ENCODE peak calls at places on chromosomes 12 and 14, in six cellular contexts. I is mesothelial cell of epicardium, C is A549, N is fibroblast of villous mesenchyme, Z is fibroblast of mammary gland, K is suprapubic skin. B is an unnamed sample.

GRCh38 chr12:18151036-18151435 is 61.0 kb upstream of the RERGL start:
- DNase-seq in K (no peak), C (no peak), Z (no peak), N (no peak), I (no peak), B (no peak)

GRCh38 chr14:47976139-47976538 is 300.7 kb upstream of the MDGA2 start:
- DNase-seq in C (no peak), K (no peak), Z (no peak), N (no peak), I (no peak), B (no peak)

GRCh38 chr14:75069811-75070145 is 337 bp downstream of the ZC2HC1C start:
- DNase-seq in C (no peak), K (no peak), N (no peak), I (no peak), Z (no peak), B (no peak)

GRCh38 chr12:92210062-92210461 is 64.4 kb upstream of the BTG1 start:
- DNase-seq in Z (no peak), N (no peak), I (no peak), C (no peak), K (no peak), B (no peak)

GRCh38 chr12:117468016-117468415 is 106.6 kb upstream of the NOS1 start:
- DNase-seq in C (no peak), I (no peak), N (no peak), Z (no peak), K (no peak), B (no peak)

GRCh38 chr14:60777856-60778578 is 43.5 kb downstream of the MNAT1 start:
- DNase-seq in C (no peak), Z (peak), I (no peak), N (peak), K (no peak), B (no peak)

GRCh38 chr14:58662759-58663158 is 25.0 kb downstream of the DACT1 start:
- DNase-seq in C (no peak), N (no peak), Z (no peak), K (no peak), I (no peak), B (no peak)

GRCh38 chr14:85122690-85123089 is 407.3 kb upstream of the FLRT2 start:
- DNase-seq in N (peak), C (no peak), K (no peak), I (no peak), Z (peak), B (no peak)

GRCh38 chr14:42214981-42215491 is 608.4 kb downstream of the LRFN5 start:
- DNase-seq in C (no peak), Z (peak), K (no peak), N (peak), I (no peak), B (no peak)

GRCh38 chr14:54186821-54187365 is 209.9 kb upstream of the CDKN3 start:
- DNase-seq in C (no peak), K (no peak), N (no peak), Z (no peak), I (no peak), B (peak)

GRCh38 chr14:103108749-103109207 is 14.3 kb downstream of the EXOC3L4 start:
- DNase-seq in Z (peak), I (no peak), C (no peak), K (no peak), N (peak), B (no peak)

GRCh38 chr12:6716874-6717437 is 6.9 kb upstream of the COPS7A start:
- DNase-seq in K (no peak), C (no peak), I (no peak), N (no peak), Z (no peak), B (no peak)

GRCh38 chr14:60344751-60345150 is 95.7 kb downstream of the PPM1A start:
- DNase-seq in I (no peak), Z (no peak), C (no peak), K (no peak), N (no peak), B (no peak)

GRCh38 chr12:15788266-15789214 is 648 bp downstream of the EPS8 start:
- DNase-seq in K (no peak), Z (peak), I (peak), N (peak), C (peak), B (peak)

GRCh38 chr14:24978862-24979724 is 70.9 kb downstream of the STXBP6 start:
- DNase-seq in K (no peak), N (peak), C (no peak), Z (no peak), I (no peak), B (no peak)

GRCh38 chr12:111076611-111077451 is 156.5 kb upstream of the MYL2 start:
- DNase-seq in Z (no peak), C (no peak), K (no peak), I (no peak), N (no peak), B (peak)

GRCh38 chr12:117750657-117751056 is 218.1 kb downstream of the KSR2 start:
- DNase-seq in N (no peak), I (no peak), Z (no peak), K (no peak), C (no peak), B (no peak)

GRCh38 chr14:64971890-64972785 is at the start of gene RAB15:
- DNase-seq in C (peak), I (peak), Z (peak), N (peak), K (no peak), B (peak)

GRCh38 chr14:64971452-64971889 is 665 bp downstream of the RAB15 start:
- DNase-seq in Z (no peak), K (no peak), I (no peak), N (no peak), C (no peak), B (no peak)

GRCh38 chr14:64973026-64973442 is 898 bp upstream of the RAB15 start:
- DNase-seq in Z (no peak), K (peak), C (no peak), N (no peak), I (no peak), B (no peak)

GRCh38 chr14:64974563-64974962 is 2.4 kb upstream of the RAB15 start:
- DNase-seq in Z (no peak), K (peak), C (no peak), I (no peak), N (no peak), B (no peak)

DNA sequence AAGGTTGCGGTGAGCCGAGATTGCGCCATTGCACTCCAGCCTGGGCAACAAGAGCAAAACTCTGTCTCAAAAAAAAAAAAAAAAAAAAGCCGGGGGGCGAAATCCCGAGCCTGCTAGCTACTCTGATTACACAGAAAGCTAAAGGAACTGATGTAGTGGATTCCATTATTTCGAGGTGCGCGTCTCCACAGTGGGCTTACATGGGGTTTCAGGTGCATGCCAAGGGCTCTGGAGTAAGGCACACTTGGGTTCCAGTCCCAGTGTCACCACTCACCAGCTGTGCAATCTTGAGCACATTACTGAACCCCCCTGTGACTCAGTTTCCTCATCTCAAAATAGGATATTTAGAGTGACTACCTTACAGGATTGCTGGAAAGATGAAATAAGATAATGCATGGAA is 1.7 kb upstream of the RAB15 start:
- DNase-seq in N (no peak), Z (no peak), C (no peak), K (peak), I (no peak), B (no peak)
- TF ChIP-seq CTCF in N (no peak), Z (no peak), C (no peak), K (no peak), I (no peak), B (no peak)

GRCh38 chr14:97021001-97021400 is 223.8 kb downstream of the VRK1 start:
- DNase-seq in I (no peak), Z (no peak), C (no peak), N (no peak), K (no peak), B (no peak)

GRCh38 chr14:97024300-97024699 is 227.1 kb downstream of the VRK1 start:
- DNase-seq in C (no peak), I (no peak), K (no peak), N (no peak), Z (no peak), B (no peak)

GRCh38 chr14:97025722-97026121 is 228.5 kb downstream of the VRK1 start:
- DNase-seq in Z (no peak), C (no peak), N (no peak), I (no peak), K (no peak), B (no peak)

GRCh38 chr14:97021571-97022171 is 224.5 kb downstream of the VRK1 start:
- DNase-seq in N (no peak), I (no peak), K (no peak), Z (no peak), C (peak), B (no peak)

GRCh38 chr14:97022741-97023140 is 225.6 kb downstream of the VRK1 start:
- DNase-seq in I (no peak), C (no peak), K (no peak), N (no peak), Z (no peak), B (no peak)
- TF ChIP-seq CTCF in I (no peak), C (no peak), K (no peak), N (no peak), Z (no peak), B (no peak)

GRCh38 chr14:79587194-79587593 is 624.1 kb downstream of the DIO2 start:
- DNase-seq in C (no peak), K (no peak), N (no peak), Z (peak), I (no peak), B (no peak)
- TF ChIP-seq CTCF in C (no peak), K (no peak), N (no peak), Z (no peak), I (no peak), B (no peak)

GRCh38 chr14:87368751-87369150 is 624.2 kb downstream of the GALC start:
- DNase-seq in C (no peak), I (no peak), Z (no peak), N (no peak), K (no peak), B (no peak)
- TF ChIP-seq CTCF in C (no peak), I (no peak), Z (no peak), N (no peak), K (no peak), B (no peak)

GRCh38 chr12:107134558-107134957 is 41.2 kb upstream of the CRY1 start:
- DNase-seq in N (no peak), K (no peak), C (peak), I (no peak), Z (peak), B (no peak)
- TF ChIP-seq CTCF in N (peak), K (no peak), C (no peak), I (peak), Z (peak), B (no peak)

DNA sequence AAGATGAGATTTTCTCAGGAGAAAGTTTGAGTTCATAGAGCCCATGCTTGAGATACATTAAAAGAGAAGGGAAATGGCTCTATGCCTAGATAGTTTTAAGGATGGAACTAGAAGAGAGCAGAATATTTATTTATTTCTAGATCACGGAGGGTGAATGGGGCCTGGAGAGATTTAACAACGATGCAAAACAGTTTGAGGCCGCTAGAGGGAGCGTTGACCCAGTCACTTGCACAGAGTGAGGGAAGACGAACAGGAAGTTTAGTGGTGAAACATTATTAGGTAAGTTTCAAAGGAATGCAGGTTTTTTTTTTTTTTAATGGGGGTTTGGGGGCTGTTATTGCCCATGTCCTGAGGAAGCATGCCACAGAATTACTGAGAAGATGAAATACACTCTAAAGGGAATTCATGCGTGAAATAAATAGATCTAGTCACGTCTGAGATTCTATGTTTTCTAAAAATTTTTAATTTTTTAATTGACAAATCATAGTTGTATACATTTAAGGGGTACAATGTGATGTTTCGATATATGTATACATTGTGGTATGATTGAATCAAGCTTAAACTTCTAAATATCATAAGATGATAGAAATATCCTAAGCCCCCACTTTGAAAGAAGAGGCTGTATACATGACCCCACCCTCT is 14.8 kb upstream of the PPP1R1A start:
- DNase-seq in C (peak), K (peak), I (no peak), N (peak), Z (peak), B (peak)
- TF ChIP-seq CTCF in C (peak), K (peak), I (peak), N (peak), Z (peak), B (peak)

GRCh38 chr12:39638178-39638577 is 18.6 kb upstream of the ABCD2 start:
- DNase-seq in K (no peak), Z (no peak), C (no peak), I (no peak), N (no peak), B (no peak)

GRCh38 chr12:39627914-39628313 is 8.3 kb upstream of the ABCD2 start:
- DNase-seq in Z (no peak), I (no peak), C (no peak), N (no peak), K (no peak), B (no peak)

GRCh38 chr12:39628836-39629235 is 9.2 kb upstream of the ABCD2 start:
- DNase-seq in Z (no peak), K (no peak), C (no peak), I (no peak), N (no peak), B (no peak)

DNA sequence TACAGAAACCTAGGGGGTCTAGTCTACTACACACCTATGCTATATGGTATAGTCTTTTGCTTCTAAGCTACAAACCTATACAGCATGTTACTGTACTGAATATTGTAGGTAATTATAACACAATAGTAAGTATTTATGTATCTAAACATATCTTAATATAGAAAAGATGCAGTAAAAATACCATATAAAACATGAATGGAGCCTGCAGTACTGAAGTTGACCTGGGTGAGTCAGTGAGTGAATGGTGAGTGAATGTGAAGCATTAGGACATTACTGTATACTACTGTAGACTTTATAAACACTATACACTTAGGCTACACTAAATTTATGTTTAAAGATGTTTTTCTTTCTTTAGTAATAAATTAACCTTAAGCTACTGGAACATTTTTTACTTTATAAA is 13.1 kb upstream of the ABCD2 start:
- DNase-seq in I (no peak), C (no peak), K (no peak), N (no peak), Z (no peak), B (no peak)
- TF ChIP-seq CTCF in I (no peak), C (no peak), K (no peak), N (no peak), Z (peak), B (no peak)